ENCODE peak calls at places on chromosomes 13 and 19, in eight cellular contexts. One of them, this sample, is unnamed.

GRCh38 chr13:40230833-40231266 is 435.6 kb downstream of the FOXO1 start:
- DNase-seq in NCI-H187: no peak
- DNase-seq in COR-L47: no peak
- DNase-seq in activated B cell treated with CpG ODN at 0.5 μM for 24 hours: no peak
- DNase-seq in thyroid gland: no peak
- DNase-seq in HS-27A: no peak
- DNase-seq in B cell: no peak
- DNase-seq in ACHN: peak; percentile 8
- DNase-seq in this sample: no peak

GRCh38 chr19:38977445-38978314 is 2.1 kb upstream of the FBXO17 start:
- DNase-seq in NCI-H187: no peak
- DNase-seq in COR-L47: no peak
- DNase-seq in activated B cell treated with CpG ODN at 0.5 μM for 24 hours: no peak
- DNase-seq in thyroid gland: no peak
- DNase-seq in HS-27A: no peak
- DNase-seq in B cell: no peak
- DNase-seq in ACHN: no peak
- DNase-seq in this sample: no peak

GRCh38 chr13:42355118-42355840 is 83.3 kb downstream of the AKAP11 start:
- DNase-seq in NCI-H187: no peak
- DNase-seq in COR-L47: no peak
- DNase-seq in activated B cell treated with CpG ODN at 0.5 μM for 24 hours: no peak
- DNase-seq in thyroid gland: no peak
- DNase-seq in HS-27A: no peak
- DNase-seq in B cell: no peak
- DNase-seq in ACHN: no peak
- DNase-seq in this sample: no peak

GRCh38 chr19:42068361-42068755 is 1.6 kb downstream of the GRIK5 start:
- DNase-seq in NCI-H187: no peak
- DNase-seq in COR-L47: no peak
- DNase-seq in activated B cell treated with CpG ODN at 0.5 μM for 24 hours: no peak
- DNase-seq in thyroid gland: peak; percentile 21
- DNase-seq in HS-27A: no peak
- DNase-seq in B cell: no peak
- DNase-seq in ACHN: no peak
- DNase-seq in this sample: no peak

GRCh38 chr19:53870485-53870844 is 2.8 kb downstream of the MYADM start:
- DNase-seq in NCI-H187: no peak
- DNase-seq in COR-L47: no peak
- DNase-seq in activated B cell treated with CpG ODN at 0.5 μM for 24 hours: peak; percentile 34
- DNase-seq in thyroid gland: no peak
- DNase-seq in HS-27A: no peak
- DNase-seq in B cell: peak; percentile 66
- DNase-seq in ACHN: no peak
- DNase-seq in this sample: no peak

GRCh38 chr13:42225051-42225450 is 46.9 kb upstream of the AKAP11 start:
- DNase-seq in NCI-H187: no peak
- DNase-seq in COR-L47: no peak
- DNase-seq in activated B cell treated with CpG ODN at 0.5 μM for 24 hours: no peak
- DNase-seq in thyroid gland: no peak
- DNase-seq in HS-27A: no peak
- DNase-seq in B cell: no peak
- DNase-seq in ACHN: no peak
- DNase-seq in this sample: no peak

GRCh38 chr13:90445179-90445578 is 902.3 kb upstream of the MIR17HG start:
- DNase-seq in NCI-H187: no peak
- DNase-seq in COR-L47: no peak
- DNase-seq in activated B cell treated with CpG ODN at 0.5 μM for 24 hours: no peak
- DNase-seq in thyroid gland: no peak
- DNase-seq in HS-27A: peak; percentile 81
- DNase-seq in B cell: no peak
- DNase-seq in ACHN: peak; percentile 94
- DNase-seq in this sample: no peak

GRCh38 chr13:58238972-58239773 is 607.6 kb downstream of the PCDH17 start:
- DNase-seq in NCI-H187: no peak
- DNase-seq in COR-L47: no peak
- DNase-seq in activated B cell treated with CpG ODN at 0.5 μM for 24 hours: no peak
- DNase-seq in thyroid gland: no peak
- DNase-seq in HS-27A: no peak
- DNase-seq in B cell: no peak
- DNase-seq in ACHN: no peak
- DNase-seq in this sample: no peak

GRCh38 chr19:39160523-39160861 is 34.9 kb downstream of the PAK4 start:
- DNase-seq in NCI-H187: no peak
- DNase-seq in COR-L47: no peak
- DNase-seq in activated B cell treated with CpG ODN at 0.5 μM for 24 hours: no peak
- DNase-seq in thyroid gland: no peak
- DNase-seq in HS-27A: no peak
- DNase-seq in B cell: no peak
- DNase-seq in ACHN: no peak
- DNase-seq in this sample: no peak

GRCh38 chr13:20814224-20814910 is 40.6 kb upstream of the EEF1AKMT1 start:
- DNase-seq in NCI-H187: no peak
- DNase-seq in COR-L47: no peak
- DNase-seq in activated B cell treated with CpG ODN at 0.5 μM for 24 hours: no peak
- DNase-seq in thyroid gland: peak; percentile 92
- DNase-seq in HS-27A: peak; percentile 79
- DNase-seq in B cell: no peak
- DNase-seq in ACHN: peak; percentile 87
- DNase-seq in this sample: no peak

GRCh38 chr19:57282011-57282636 is 1.8 kb downstream of the ZNF460 start:
- DNase-seq in NCI-H187: no peak
- DNase-seq in COR-L47: no peak
- DNase-seq in activated B cell treated with CpG ODN at 0.5 μM for 24 hours: no peak
- DNase-seq in thyroid gland: no peak
- DNase-seq in HS-27A: no peak
- DNase-seq in B cell: no peak
- DNase-seq in ACHN: no peak
- DNase-seq in this sample: no peak

GRCh38 chr19:30390356-30390988 is 18.3 kb downstream of the ZNF536 start:
- DNase-seq in NCI-H187: no peak
- DNase-seq in COR-L47: no peak
- DNase-seq in activated B cell treated with CpG ODN at 0.5 μM for 24 hours: no peak
- DNase-seq in thyroid gland: no peak
- DNase-seq in HS-27A: no peak
- DNase-seq in B cell: no peak
- DNase-seq in ACHN: no peak
- DNase-seq in this sample: no peak

GRCh38 chr19:17725422-17726078 is 6.3 kb downstream of the MAP1S start:
- DNase-seq in NCI-H187: no peak
- DNase-seq in COR-L47: no peak
- DNase-seq in activated B cell treated with CpG ODN at 0.5 μM for 24 hours: no peak
- DNase-seq in thyroid gland: no peak
- DNase-seq in HS-27A: no peak
- DNase-seq in B cell: no peak
- DNase-seq in ACHN: no peak
- DNase-seq in this sample: no peak

This sample was measured in NK-92 treated with Interleukin-12 subunit alpha and Interleukin-12 subunit beta, amount 100 ng/mL, for 24 hours.